ENCODE peak calls at places on chromosomes 11 and 22, in six cellular contexts. Z is GM12878, D is HCT116, S is HepG2, G is H1, Y is K562. B is an unnamed sample.

GRCh38 chr11:69155302-69156198 is at the start of gene SMIM38:
- DNase-seq in Z (peak; percentile 47), D (no peak), S (no peak), G (no peak), Y (peak; percentile 59), B (no peak)

GRCh38 chr11:114348200-114349191 is 51.8 kb downstream of the C11orf71 start:
- DNase-seq in Z (no peak), D (peak; percentile 51), S (peak; percentile 39), G (peak; percentile 34), Y (peak; percentile 25), B (peak; percentile 15)

GRCh38 chr11:19398772-19399542 is 158.2 kb upstream of the E2F8 start:
- DNase-seq in Z (no peak), D (no peak), S (no peak), G (no peak), Y (no peak), B (no peak)

GRCh38 chr22:20398420-20398819 is 4.5 kb downstream of the ZNF74 start:
- DNase-seq in Z (no peak), D (no peak), S (no peak), G (no peak), Y (no peak), B (no peak)

GRCh38 chr11:11279956-11280689 is 72.9 kb downstream of the CSNK2A3 start:
- DNase-seq in Z (no peak), D (no peak), S (peak; percentile 8), G (peak; percentile 34), Y (no peak), B (no peak)

GRCh38 chr11:79237676-79238075 is 203.2 kb downstream of the TENM4 start:
- DNase-seq in Z (no peak), D (no peak), S (no peak), G (no peak), Y (no peak), B (no peak)

GRCh38 chr22:38038426-38038825 is 18.8 kb upstream of the PICK1 start:
- DNase-seq in Z (no peak), D (no peak), S (no peak), G (no peak), Y (no peak), B (peak; percentile 5)

GRCh38 chr11:30333405-30333804 is 10.5 kb downstream of the ARL14EP start:
- DNase-seq in Z (no peak), D (no peak), S (peak; percentile 15), G (no peak), Y (no peak), B (peak; percentile 9)

GRCh38 chr11:45030778-45031177 is 80.1 kb upstream of the TP53I11 start:
- DNase-seq in Z (no peak), D (no peak), S (no peak), G (no peak), Y (no peak), B (no peak)

GRCh38 chr11:48341466-48341865 is 16.7 kb downstream of the OR4C3 start:
- DNase-seq in Z (no peak), D (no peak), S (no peak), G (no peak), Y (no peak), B (no peak)

GRCh38 chr11:65316311-65316978 is 1.8 kb downstream of the CDC42EP2 start:
- DNase-seq in Z (no peak), D (no peak), S (no peak), G (no peak), Y (no peak), B (no peak)

GRCh38 chr22:26894362-26894761 is 237.0 kb downstream of the MIAT start:
- DNase-seq in Z (no peak), D (no peak), S (no peak), G (no peak), Y (no peak), B (no peak)

GRCh38 chr11:36311926-36312592 is 16.0 kb downstream of the PRR5L start:
- DNase-seq in Z (no peak), D (no peak), S (no peak), G (no peak), Y (no peak), B (no peak)

GRCh38 chr11:78319453-78319955 is 98.1 kb downstream of the GAB2 start:
- DNase-seq in Z (no peak), D (no peak), S (no peak), G (no peak), Y (no peak), B (peak; percentile 28)

GRCh38 chr22:26579331-26579886 is 10.5 kb downstream of the TPST2 start:
- DNase-seq in Z (peak; percentile 30), D (no peak), S (no peak), G (no peak), Y (no peak), B (no peak)

GRCh38 chr22:44807232-44807631 is 54.9 kb downstream of the ARHGAP8 start:
- DNase-seq in Z (no peak), D (no peak), S (no peak), G (no peak), Y (no peak), B (no peak)

GRCh38 chr11:60150279-60150678 is 32.6 kb downstream of the MS4A6A start:
- DNase-seq in Z (no peak), D (no peak), S (no peak), G (no peak), Y (no peak), B (no peak)

GRCh38 chr11:59158206-59159068 is 13.5 kb upstream of the DTX4 start:
- DNase-seq in Z (no peak), D (peak; percentile 47), S (peak; percentile 56), G (no peak), Y (peak; percentile 74), B (peak; percentile 66)

GRCh38 chr11:32435152-32435480 is 223 bp downstream of the WT1 start:
- DNase-seq in Z (no peak), D (no peak), S (no peak), G (no peak), Y (no peak), B (no peak)

GRCh38 chr11:32436751-32437405 is 1.5 kb upstream of the WT1 start:
- DNase-seq in Z (no peak), D (no peak), S (no peak), G (no peak), Y (no peak), B (peak; percentile 17)

GRCh38 chr11:32437406-32438345 is 2.3 kb upstream of the WT1 start:
- DNase-seq in Z (no peak), D (no peak), S (no peak), G (no peak), Y (no peak), B (peak; percentile 16)

GRCh38 chr11:32435511-32435946 is at the start of gene WT1:
- DNase-seq in Z (no peak), D (no peak), S (no peak), G (no peak), Y (peak; percentile 84), B (peak; percentile 31)

DNA sequence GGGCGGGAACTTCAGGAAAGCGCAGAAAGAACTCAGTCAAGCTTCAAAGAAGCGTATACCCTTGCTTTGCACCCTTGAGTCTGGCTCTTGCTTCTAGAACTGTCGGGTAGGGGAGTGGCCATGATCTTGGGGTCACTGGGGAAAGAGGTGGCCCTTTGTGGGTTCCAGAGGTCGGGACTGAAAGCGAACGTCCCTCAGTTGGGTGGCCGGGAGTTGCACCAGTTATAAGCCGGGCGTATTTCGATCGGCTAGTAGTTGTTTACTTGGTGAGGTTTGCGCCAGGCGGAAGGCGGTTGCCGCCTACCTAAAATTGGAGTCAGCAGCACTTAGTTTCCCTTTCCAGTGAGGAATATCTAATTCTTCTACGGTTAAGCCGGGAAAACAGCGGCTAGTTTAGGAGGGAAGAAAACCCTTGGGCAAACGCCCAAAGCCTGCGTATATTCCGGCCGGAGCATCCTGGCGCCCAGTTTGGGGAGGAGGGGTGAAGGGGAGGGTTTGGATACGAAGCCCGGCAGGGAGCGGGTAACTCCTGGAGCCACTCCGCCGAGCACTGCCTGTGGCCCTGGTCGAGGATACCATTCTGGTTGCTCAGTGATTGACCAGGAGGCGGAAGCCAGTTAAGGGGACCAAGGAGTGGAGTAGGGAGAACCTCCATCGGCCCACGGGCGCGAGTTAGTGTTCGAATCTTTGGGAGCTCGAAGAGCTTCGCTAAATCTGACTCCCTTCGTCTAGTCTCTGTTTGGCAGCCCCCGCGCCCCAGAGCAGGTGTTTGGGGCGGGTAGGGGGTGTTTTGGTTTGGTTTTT is 810 bp upstream of the WT1 start:
- DNase-seq in Z (no peak), D (no peak), S (no peak), G (no peak), Y (no peak), B (peak; percentile 23)
- TF ChIP-seq JUND in Z (no peak), D (no peak), S (no peak), G (no peak), Y (no peak), B (no peak)

DNA sequence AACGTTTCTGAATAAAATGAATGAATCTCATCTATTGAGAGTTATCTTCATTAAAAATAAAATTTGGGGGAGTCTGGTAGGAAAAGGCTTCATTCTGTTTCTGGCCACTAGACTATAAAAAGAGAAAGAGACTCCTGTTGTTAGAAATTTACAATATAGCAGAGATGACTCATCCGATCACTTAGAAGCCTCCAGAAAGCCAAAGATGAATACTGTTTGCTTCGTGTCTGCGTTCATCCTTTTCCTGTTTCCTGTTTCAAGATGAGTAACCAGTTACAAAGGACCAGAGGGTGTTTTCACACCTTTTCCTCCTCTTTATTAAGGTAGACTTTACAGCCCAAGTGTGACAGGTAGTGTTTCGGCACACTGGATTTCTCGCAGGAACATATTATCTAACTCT is 1120.7 kb downstream of the LRRC4C start:
- DNase-seq in Z (no peak), D (no peak), S (no peak), G (no peak), Y (no peak), B (no peak)
- H3K27ac ChIP-seq in Z (no peak overlapping the region), D (no peak overlapping the region), S (no peak overlapping the region), G (no peak overlapping the region), Y (no peak overlapping the region), B (no peak overlapping the region)

DNA sequence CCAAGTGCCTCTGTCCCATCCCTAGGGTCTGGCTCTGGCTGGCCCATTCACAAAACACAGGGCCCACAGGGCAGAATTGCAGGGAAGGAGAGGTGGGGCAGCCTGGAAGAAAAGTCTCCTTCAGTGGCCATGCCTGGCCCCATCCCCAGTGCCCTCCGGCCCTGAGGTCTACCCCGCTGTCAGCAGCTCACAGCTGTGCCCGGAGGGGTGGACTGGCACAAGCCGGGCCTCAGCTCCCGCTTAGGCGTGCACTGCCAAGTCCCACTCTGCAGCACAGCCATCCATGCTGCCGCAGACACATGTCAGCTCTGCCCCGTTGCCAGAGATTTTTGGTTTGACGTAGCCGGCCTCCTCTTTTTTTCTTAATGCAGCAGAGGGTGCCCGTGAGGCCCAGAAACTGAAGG is 3.9 kb upstream of the SCN2B start:
- DNase-seq in Z (no peak), D (peak; percentile 55), S (peak; percentile 59), G (no peak), Y (no peak), B (peak; percentile 78)
- TF ChIP-seq JUND in Z (no peak), D (no peak), S (no peak), G (no peak), Y (no peak), B (no peak)

DNA sequence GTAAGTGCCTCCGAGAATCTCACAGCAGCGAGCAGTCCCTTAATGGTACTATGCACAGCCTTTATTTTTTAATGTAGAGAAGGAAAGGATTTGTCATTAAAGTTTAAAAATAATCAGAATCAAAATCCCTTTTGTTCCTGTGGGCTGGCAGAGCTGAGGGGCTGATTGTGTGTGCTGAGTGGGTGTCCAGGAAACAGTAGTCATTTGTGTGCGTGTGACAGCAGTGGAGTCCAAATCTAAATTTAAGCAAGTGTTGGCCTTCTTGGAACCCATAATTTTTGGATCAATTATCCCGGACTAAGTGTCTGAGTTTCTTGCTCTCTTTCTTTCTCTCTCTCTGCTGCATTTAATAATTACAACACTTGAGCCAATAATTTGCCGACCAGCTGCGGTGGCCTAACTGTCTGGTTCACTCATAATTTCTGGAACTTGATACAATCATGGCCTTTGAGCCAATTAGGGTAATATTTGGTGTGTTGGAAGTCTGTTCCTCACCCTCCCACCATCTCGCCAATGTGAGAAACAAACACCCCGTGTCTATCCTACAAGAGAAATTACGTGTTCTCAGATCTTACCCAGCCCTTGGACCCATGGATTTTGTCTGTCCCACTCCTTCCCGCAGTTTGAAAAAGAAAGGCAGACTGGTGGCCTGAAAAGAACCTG is 528.0 kb downstream of the SOX6 start:
- DNase-seq in Z (no peak), D (no peak), S (no peak), G (no peak), Y (no peak), B (no peak)
- H3K27ac ChIP-seq in Z (no peak overlapping the region), D (no peak overlapping the region), S (no peak overlapping the region), G (no peak overlapping the region), Y (no peak overlapping the region), B (no peak overlapping the region)